ENCODE peak calls at places on chromosomes 4 and X, in six cellular contexts. One of them, this sample, is unnamed.

GRCh38 chrX:13463608-13464007 is 105.8 kb upstream of the EGFL6 start:
- DNase-seq in progenitor cell of endocrine pancreas: no peak
- DNase-seq in activated T-helper 1 cell treated with anti-CD3 and anti-CD28 coated beads, Interleukin-2, amount 50 U/mL, for 16 hours: no peak
- DNase-seq in ureter: no peak
- DNase-seq in ecto neural progenitor cell: no peak
- DNase-seq in sciatic nerve: no peak
- DNase-seq in this sample: no peak

GRCh38 chr4:48141048-48141447 is 7.0 kb upstream of the TXK start:
- DNase-seq in progenitor cell of endocrine pancreas: no peak
- DNase-seq in activated T-helper 1 cell treated with anti-CD3 and anti-CD28 coated beads, Interleukin-2, amount 50 U/mL, for 16 hours: no peak
- DNase-seq in ureter: no peak
- DNase-seq in ecto neural progenitor cell: no peak
- DNase-seq in sciatic nerve: no peak
- DNase-seq in this sample: no peak

GRCh38 chrX:118216086-118216485 is 99.5 kb upstream of the KLHL13 start:
- DNase-seq in progenitor cell of endocrine pancreas: no peak
- DNase-seq in activated T-helper 1 cell treated with anti-CD3 and anti-CD28 coated beads, Interleukin-2, amount 50 U/mL, for 16 hours: no peak
- DNase-seq in ureter: no peak
- DNase-seq in ecto neural progenitor cell: no peak
- DNase-seq in sciatic nerve: no peak
- DNase-seq in this sample: no peak

GRCh38 chr4:102301167-102301566 is 44.1 kb downstream of the SLC39A8 start:
- DNase-seq in progenitor cell of endocrine pancreas: no peak
- DNase-seq in activated T-helper 1 cell treated with anti-CD3 and anti-CD28 coated beads, Interleukin-2, amount 50 U/mL, for 16 hours: no peak
- DNase-seq in ureter: no peak
- DNase-seq in ecto neural progenitor cell: no peak
- DNase-seq in sciatic nerve: no peak
- DNase-seq in this sample: no peak

GRCh38 chr4:183256756-183257385 is 63.2 kb downstream of the CLDN22 start:
- DNase-seq in progenitor cell of endocrine pancreas: peak
- DNase-seq in activated T-helper 1 cell treated with anti-CD3 and anti-CD28 coated beads, Interleukin-2, amount 50 U/mL, for 16 hours: peak
- DNase-seq in ureter: no peak
- DNase-seq in ecto neural progenitor cell: peak
- DNase-seq in sciatic nerve: peak
- DNase-seq in this sample: peak

GRCh38 chrX:23883737-23884354 is 23.9 kb downstream of the APOO start:
- DNase-seq in progenitor cell of endocrine pancreas: no peak
- DNase-seq in activated T-helper 1 cell treated with anti-CD3 and anti-CD28 coated beads, Interleukin-2, amount 50 U/mL, for 16 hours: no peak
- DNase-seq in ureter: no peak
- DNase-seq in ecto neural progenitor cell: no peak
- DNase-seq in sciatic nerve: no peak
- DNase-seq in this sample: peak

GRCh38 chrX:115491766-115492165 is 69.2 kb upstream of the PLS3 start:
- DNase-seq in progenitor cell of endocrine pancreas: no peak
- DNase-seq in activated T-helper 1 cell treated with anti-CD3 and anti-CD28 coated beads, Interleukin-2, amount 50 U/mL, for 16 hours: no peak
- DNase-seq in ureter: no peak
- DNase-seq in ecto neural progenitor cell: no peak
- DNase-seq in sciatic nerve: no peak
- DNase-seq in this sample: no peak

GRCh38 chr4:2866160-2866861 is 22.7 kb downstream of the ADD1 start:
- DNase-seq in progenitor cell of endocrine pancreas: no peak
- DNase-seq in activated T-helper 1 cell treated with anti-CD3 and anti-CD28 coated beads, Interleukin-2, amount 50 U/mL, for 16 hours: no peak
- DNase-seq in ureter: no peak
- DNase-seq in ecto neural progenitor cell: no peak
- DNase-seq in sciatic nerve: no peak
- DNase-seq in this sample: no peak

GRCh38 chr4:80216100-80216761 is 18.9 kb downstream of the PRDM8 start:
- DNase-seq in progenitor cell of endocrine pancreas: no peak
- DNase-seq in activated T-helper 1 cell treated with anti-CD3 and anti-CD28 coated beads, Interleukin-2, amount 50 U/mL, for 16 hours: no peak
- DNase-seq in ureter: no peak
- DNase-seq in ecto neural progenitor cell: no peak
- DNase-seq in sciatic nerve: no peak
- DNase-seq in this sample: no peak

GRCh38 chrX:130851569-130851968 is 51.4 kb downstream of the ENOX2 start:
- DNase-seq in progenitor cell of endocrine pancreas: no peak
- DNase-seq in activated T-helper 1 cell treated with anti-CD3 and anti-CD28 coated beads, Interleukin-2, amount 50 U/mL, for 16 hours: no peak
- DNase-seq in ureter: no peak
- DNase-seq in ecto neural progenitor cell: no peak
- DNase-seq in sciatic nerve: no peak
- DNase-seq in this sample: no peak

GRCh38 chr4:74054483-74055032 is 16.1 kb upstream of the CXCL3 start:
- DNase-seq in progenitor cell of endocrine pancreas: no peak
- DNase-seq in activated T-helper 1 cell treated with anti-CD3 and anti-CD28 coated beads, Interleukin-2, amount 50 U/mL, for 16 hours: no peak
- DNase-seq in ureter: no peak
- DNase-seq in ecto neural progenitor cell: no peak
- DNase-seq in sciatic nerve: no peak
- DNase-seq in this sample: no peak

GRCh38 chr4:629916-630641 is 4.7 kb downstream of the PDE6B start:
- DNase-seq in progenitor cell of endocrine pancreas: no peak
- DNase-seq in activated T-helper 1 cell treated with anti-CD3 and anti-CD28 coated beads, Interleukin-2, amount 50 U/mL, for 16 hours: no peak
- DNase-seq in ureter: no peak
- DNase-seq in ecto neural progenitor cell: no peak
- DNase-seq in sciatic nerve: no peak
- DNase-seq in this sample: no peak